ENCODE peak calls at places on chromosomes 7 and 10, in eight cellular contexts. W, E, O, U, C, Y, S and R are unnamed samples.

GRCh38 chr10:12540341-12540781 is 191.0 kb downstream of the CAMK1D start:
- DNase-seq in U (peak), C (no peak), W (no peak), S (no peak), Y (no peak), O (no peak), E (peak), R (no peak)

GRCh38 chr10:50325449-50326188 is 74.3 kb upstream of the ASAH2 start:
- DNase-seq in E (peak), W (peak), Y (peak), C (peak), U (peak), O (peak), S (peak), R (peak)

GRCh38 chr7:12712236-12712635 is 24.8 kb downstream of the ARL4A start:
- DNase-seq in W (no peak), O (no peak), U (no peak), Y (no peak), S (no peak), E (no peak), C (no peak), R (no peak)

GRCh38 chr7:140478361-140479061 is 794 bp downstream of the MKRN1 start:
- DNase-seq in C (no peak), E (peak), O (peak), Y (peak), S (peak), W (peak), U (peak), R (peak)

GRCh38 chr7:108094933-108095710 is 35.0 kb downstream of the LAMB4 start:
- DNase-seq in U (peak), W (no peak), C (no peak), E (peak), O (peak), Y (peak), S (no peak), R (no peak)

GRCh38 chr10:68212721-68213352 is 19.1 kb downstream of the ATOH7 start:
- DNase-seq in E (peak), O (no peak), C (no peak), S (no peak), Y (peak), W (no peak), U (peak), R (peak)

GRCh38 chr7:137262599-137262998 is 80.9 kb downstream of the PTN start:
- DNase-seq in Y (no peak), W (no peak), U (no peak), C (no peak), O (no peak), S (no peak), E (no peak), R (no peak)

GRCh38 chr7:25059576-25059975 is 65.5 kb downstream of the CYCS start:
- DNase-seq in Y (no peak), O (no peak), W (no peak), U (no peak), C (no peak), E (no peak), S (no peak), R (no peak)

GRCh38 chr7:151844080-151844827 is 32.7 kb downstream of the PRKAG2 start:
- DNase-seq in S (peak), W (peak), C (peak), Y (peak), E (no peak), O (no peak), U (peak), R (no peak)

GRCh38 chr10:110434477-110435096 is 63.1 kb upstream of the DUSP5 start:
- DNase-seq in O (no peak), E (no peak), C (no peak), Y (no peak), W (no peak), U (no peak), S (no peak), R (no peak)

GRCh38 chr7:92709150-92709549 is 119.0 kb upstream of the FAM133B start:
- DNase-seq in S (no peak), E (no peak), C (no peak), Y (no peak), U (no peak), O (no peak), W (no peak), R (no peak)

GRCh38 chr7:55128693-55129394 is 110.0 kb downstream of the EGFR start:
- DNase-seq in O (peak), Y (no peak), C (no peak), W (peak), S (no peak), E (no peak), U (peak), R (no peak)

GRCh38 chr7:47887016-47887640 is 61.1 kb downstream of the PKD1L1 start:
- DNase-seq in E (no peak), W (no peak), U (no peak), S (no peak), Y (no peak), O (no peak), C (no peak), R (no peak)

GRCh38 chr7:80942261-80943041 is 23.6 kb upstream of the SEMA3C start:
- DNase-seq in O (peak), E (peak), Y (peak), C (peak), U (peak), S (no peak), W (peak), R (no peak)

GRCh38 chr7:155710530-155710929 is 66.1 kb downstream of the RBM33 start:
- DNase-seq in U (no peak), S (no peak), E (peak), O (no peak), W (no peak), C (no peak), Y (no peak), R (peak)

GRCh38 chr7:42932861-42933591 is 850 bp downstream of the MRPL32 start:
- DNase-seq in C (no peak), O (peak), S (no peak), Y (no peak), U (no peak), E (peak), W (no peak), R (no peak)

GRCh38 chr10:114957673-114958072 is 19.7 kb downstream of the TRUB1 start:
- DNase-seq in C (no peak), Y (peak), E (no peak), O (no peak), W (no peak), U (peak), S (no peak), R (no peak)

GRCh38 chr7:152574892-152575511 is 100.9 kb downstream of the XRCC2 start:
- DNase-seq in S (no peak), U (peak), C (no peak), Y (no peak), E (no peak), W (no peak), O (no peak), R (peak)

GRCh38 chr7:44285561-44285960 is 39.8 kb downstream of the CAMK2B start:
- DNase-seq in E (no peak), O (peak), U (no peak), W (peak), Y (no peak), C (no peak), S (peak), R (no peak)

GRCh38 chr10:75971402-75972211 is 540.2 kb downstream of the LRMDA start:
- DNase-seq in S (no peak), W (no peak), E (no peak), Y (no peak), C (peak), O (no peak), U (no peak), R (no peak)

GRCh38 chr10:98028168-98028770 is 2.2 kb downstream of the CRTAC1 start:
- DNase-seq in U (peak), W (peak), C (no peak), S (peak), O (peak), E (peak), Y (peak), R (peak)

GRCh38 chr7:7861211-7861633 is 107.4 kb upstream of the GLCCI1 start:
- DNase-seq in S (no peak), O (no peak), E (no peak), Y (peak), C (peak), W (no peak), U (peak), R (no peak)

GRCh38 chr10:131403936-131404335 is 92.4 kb upstream of the TCERG1L start:
- DNase-seq in S (no peak), Y (no peak), C (no peak), O (no peak), W (no peak), E (no peak), U (no peak), R (no peak)

GRCh38 chr10:6408799-6409198 is 171.3 kb downstream of the PRKCQ start:
- DNase-seq in O (no peak), Y (no peak), E (no peak), W (no peak), C (no peak), U (no peak), S (no peak), R (no peak)

GRCh38 chr7:30026229-30027064 is at the start of gene FKBP14:
- DNase-seq in W (peak), C (peak), Y (peak), S (peak), E (peak), U (peak), O (peak), R (peak)

DNA sequence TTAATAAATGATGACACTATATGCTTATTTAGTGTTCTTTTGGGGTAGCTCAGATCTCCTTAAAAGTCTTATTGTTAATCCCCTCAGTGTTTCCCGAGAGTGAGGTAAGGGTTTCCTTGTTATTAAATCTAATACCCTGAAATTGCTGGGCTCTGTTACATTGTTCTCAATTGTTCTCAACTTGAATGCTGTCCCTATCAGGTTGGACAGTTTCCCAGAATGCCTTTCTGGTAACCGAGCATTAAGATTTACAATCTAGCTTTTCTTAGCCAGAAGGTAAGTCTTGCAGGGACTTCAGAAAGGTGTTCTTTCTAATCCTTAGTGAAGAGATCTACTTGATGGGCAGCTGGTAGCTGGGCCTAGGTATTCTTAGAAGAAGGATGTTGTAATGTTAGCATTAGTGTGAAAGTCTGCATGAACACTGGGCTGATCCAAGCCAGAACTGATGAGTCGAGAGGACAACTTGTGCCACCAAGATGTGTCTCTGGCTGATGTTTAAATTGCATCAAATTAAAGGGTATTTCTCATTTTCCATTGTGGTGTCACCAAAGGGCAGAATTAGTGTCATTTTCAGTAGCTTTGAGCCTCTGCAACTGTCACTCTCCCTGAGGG is 89.9 kb downstream of the SND1 start:
- DNase-seq in Y (no peak), C (no peak), S (no peak), W (no peak), O (no peak), E (no peak), U (no peak), R (no peak)
- H3K4me3 ChIP-seq in Y (no peak), C (no peak), S (no peak), W (no peak), O (no peak), E (no peak), U (no peak), R (no peak)

DNA sequence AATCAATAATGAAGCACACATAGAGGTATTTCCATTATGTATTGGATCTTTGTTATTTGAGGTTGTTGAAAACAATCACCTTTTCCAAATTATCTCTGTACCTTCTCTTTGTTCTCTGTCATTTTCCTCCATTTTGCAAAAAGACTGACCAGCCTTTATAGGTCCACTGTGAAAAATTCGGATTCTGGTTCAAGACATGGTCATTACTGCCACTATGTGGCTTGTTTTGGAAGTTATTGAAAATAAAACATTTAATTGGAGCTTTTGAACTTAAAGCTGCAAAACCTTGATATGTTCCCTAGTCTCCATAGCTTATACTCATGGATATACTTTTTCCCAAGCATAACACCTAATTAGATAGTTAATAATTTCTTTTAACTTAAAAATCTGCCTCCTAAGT is 1094.4 kb downstream of the NRG3 start:
- DNase-seq in E (peak), O (no peak), S (no peak), W (no peak), U (peak), C (no peak), Y (peak), R (peak)
- TF ChIP-seq CTCF in E (peak), O (no peak), S (peak), W (no peak), U (no peak), C (peak), Y (peak), R (peak)

DNA sequence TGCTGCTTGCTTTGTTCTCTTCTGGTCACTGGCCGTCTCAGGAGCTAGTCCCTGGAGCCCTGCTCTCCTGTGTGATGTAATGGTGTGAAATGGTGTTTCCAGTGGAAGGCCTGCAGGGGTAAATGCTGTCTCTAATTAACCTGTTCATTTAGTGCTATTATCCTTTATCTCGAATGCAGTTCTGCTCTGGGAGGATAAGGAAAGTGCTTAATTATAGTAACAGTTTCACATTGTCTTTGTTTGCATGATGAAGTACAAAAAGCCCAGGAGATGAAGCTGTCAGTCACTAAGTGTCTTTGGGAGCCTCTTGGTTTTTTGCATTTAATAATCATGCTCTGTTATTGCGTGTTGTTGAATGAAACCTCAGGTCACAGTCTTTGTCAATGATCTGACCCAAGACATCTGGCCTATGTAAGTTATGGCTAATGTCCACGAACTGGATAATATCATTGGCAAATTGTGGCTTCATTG is 755.3 kb upstream of the GALNT17 start:
- DNase-seq in U (no peak), O (no peak), W (no peak), S (no peak), E (no peak), C (no peak), Y (no peak), R (no peak)
- H3K4me3 ChIP-seq in U (no peak), O (no peak), W (no peak), S (no peak), E (no peak), C (no peak), Y (no peak), R (no peak)

GRCh38 chr7:75072978-75073282 is 672 bp downstream of the RCC1L start:
- DNase-seq in Y (no peak), C (no peak), O (no peak), E (no peak), S (no peak), W (no peak), U (no peak), R (no peak)
- TF ChIP-seq CTCF in Y (no peak), C (no peak), O (no peak), E (no peak), S (no peak), W (no peak), U (no peak), R (no peak)